ENCODE peak calls at places on chromosomes 7 and 10, in five cellular contexts. W is HCT116, A is HepG2, I is K562, B is GM12878. M is an unnamed sample.

GRCh38 chr7:142391191-142391992 is 133.5 kb upstream of the PRSS58 start:
- DNase-seq in I (peak; percentile 53), A (no peak), B (no peak), W (peak; percentile 23), M (peak; percentile 88)

GRCh38 chr10:47255033-47255813 is 44.8 kb upstream of the GDF10 start:
- DNase-seq in B (no peak), I (no peak), A (no peak), W (no peak), M (no peak)

GRCh38 chr7:78852951-78853350 is 600.5 kb downstream of the MAGI2 start:
- DNase-seq in A (no peak), I (no peak), B (no peak), W (no peak), M (no peak)

GRCh38 chr10:58782876-58783859 is 270.5 kb downstream of the BICC1 start:
- DNase-seq in A (no peak), B (no peak), I (no peak), W (no peak), M (no peak)

GRCh38 chr10:70178139-70178725 is 7.9 kb upstream of the SAR1A start:
- DNase-seq in W (no peak), A (no peak), B (no peak), I (no peak), M (no peak)

GRCh38 chr7:98872328-98872924 is 2.6 kb upstream of the TMEM130 start:
- DNase-seq in W (no peak), A (peak; percentile 57), B (no peak), I (peak; percentile 64), M (no peak)

GRCh38 chr7:149552778-149553177 is 55.2 kb upstream of the ZNF746 start:
- DNase-seq in B (no peak), A (no peak), I (no peak), W (no peak), M (no peak)

GRCh38 chr7:135102372-135102771 is 45.5 kb upstream of the TMEM140 start:
- DNase-seq in A (no peak), B (peak; percentile 41), W (no peak), I (no peak), M (no peak)

GRCh38 chr7:17535776-17536175 is 237.3 kb downstream of the AHR start:
- DNase-seq in A (no peak), B (no peak), I (no peak), W (no peak), M (no peak)

GRCh38 chr7:22610871-22611757 is 111.1 kb upstream of the STEAP1B start:
- DNase-seq in A (no peak), I (no peak), W (no peak), B (no peak), M (no peak)

GRCh38 chr10:5523796-5524574 is 776 bp upstream of the CALML3 start:
- DNase-seq in W (no peak), B (no peak), A (no peak), I (no peak), M (no peak)

GRCh38 chr7:102426268-102427031 is 6.9 kb upstream of the ORAI2 start:
- DNase-seq in W (no peak), A (no peak), B (peak; percentile 89), I (no peak), M (no peak)

GRCh38 chr7:76354981-76355730 is 3.6 kb downstream of the YWHAG start:
- DNase-seq in A (no peak), W (no peak), I (no peak), B (no peak), M (no peak)

GRCh38 chr7:76356115-76356514 is 2.7 kb downstream of the YWHAG start:
- DNase-seq in W (no peak), B (no peak), I (no peak), A (no peak), M (no peak)

GRCh38 chr7:76353744-76354143 is 5.0 kb downstream of the YWHAG start:
- DNase-seq in A (no peak), I (no peak), W (no peak), B (no peak), M (no peak)

GRCh38 chr7:76356823-76357222 is 2.0 kb downstream of the YWHAG start:
- DNase-seq in I (peak; percentile 71), A (no peak), W (no peak), B (no peak), M (no peak)

DNA sequence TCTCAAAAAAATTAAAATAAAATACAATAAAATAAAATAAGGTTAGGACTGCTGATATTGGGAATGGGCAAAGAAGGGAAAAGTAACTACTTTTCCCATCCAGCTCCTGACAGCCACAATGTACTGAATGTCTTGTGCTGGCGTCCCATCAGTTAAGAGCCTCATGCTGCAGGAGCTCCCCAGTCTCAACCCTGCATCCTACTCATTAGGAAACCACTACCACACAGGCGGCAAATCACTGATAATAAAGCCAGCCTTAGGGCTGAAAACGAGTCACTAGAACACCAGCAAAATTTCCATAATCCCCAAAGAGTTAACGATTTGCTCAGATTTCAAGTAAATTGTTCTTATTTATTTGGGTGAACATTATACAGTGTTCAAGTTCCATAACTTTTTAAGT is 4.3 kb downstream of the YWHAG start:
- DNase-seq in B (no peak), W (no peak), A (no peak), I (peak; percentile 56), M (no peak)
- H4K20me1 ChIP-seq in B (peaks cover 10% of the 10 kb centered on the region), W (peaks cover 61% of the 10 kb centered on the region), A (peaks cover 76% of the 10 kb centered on the region), I (peaks cover 56% of the 10 kb centered on the region), M (peaks cover 52% of the 10 kb centered on the region)

DNA sequence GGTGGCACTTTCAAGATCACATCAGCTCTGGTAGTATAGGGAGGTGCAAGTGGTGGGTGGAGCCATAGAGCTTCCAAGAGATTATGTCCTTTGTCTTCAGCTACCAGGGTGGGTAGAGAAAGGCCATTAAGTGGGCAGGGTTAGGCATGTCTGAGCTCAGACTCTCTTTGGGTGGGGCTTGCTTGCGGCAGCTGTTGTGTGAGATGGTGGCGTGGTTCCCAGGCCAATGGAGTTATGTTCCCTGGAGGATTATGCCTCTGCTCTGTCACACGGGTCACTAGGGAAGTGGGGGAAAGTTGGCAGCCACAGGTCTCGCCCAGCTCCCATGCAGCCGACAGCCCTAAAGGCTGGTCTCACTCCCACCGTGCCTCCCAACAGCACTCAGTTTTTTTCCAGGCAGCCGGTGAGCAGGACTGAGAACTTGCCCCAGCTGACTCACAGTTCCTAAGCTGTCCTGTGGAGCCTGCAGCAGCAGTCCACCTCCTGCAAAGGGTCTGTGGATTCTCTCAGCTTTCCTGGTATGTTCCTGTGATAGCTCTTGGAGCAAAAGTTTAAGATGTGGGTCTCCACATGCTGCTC is 459.0 kb downstream of the SH2D4B start:
- DNase-seq in A (no peak), B (no peak), I (no peak), W (no peak), M (no peak)
- TF ChIP-seq SP1 in A (no peak), B (no peak), I (no peak), W (no peak), M (no peak)

DNA sequence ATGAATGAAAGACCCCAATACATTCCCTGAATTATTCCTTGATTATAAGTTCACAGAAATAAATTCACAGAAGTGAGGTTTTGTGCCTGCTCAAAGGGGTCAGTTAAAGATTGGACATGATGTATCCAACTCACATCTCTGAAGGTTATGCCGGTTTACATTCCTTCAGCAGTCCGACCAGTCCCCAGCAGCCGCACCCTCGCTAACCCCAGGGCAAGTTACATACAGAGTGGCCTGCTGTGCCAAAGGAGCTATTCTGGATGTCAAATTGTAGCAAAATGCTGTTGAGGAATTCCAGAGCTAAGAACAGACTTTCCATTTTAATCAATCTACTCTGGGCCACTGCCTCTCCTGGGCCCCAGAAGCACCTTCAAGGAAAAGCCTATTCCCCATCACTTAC is 20.3 kb downstream of the PSAP start:
- DNase-seq in B (no peak), I (no peak), W (no peak), A (no peak), M (no peak)
- H4K20me1 ChIP-seq in B (no peaks in the 10 kb centered on the region), I (peaks cover 24% of the 10 kb centered on the region), W (no peaks in the 10 kb centered on the region), A (peaks cover 27% of the 10 kb centered on the region), M (peaks cover 3% of the 10 kb centered on the region)

DNA sequence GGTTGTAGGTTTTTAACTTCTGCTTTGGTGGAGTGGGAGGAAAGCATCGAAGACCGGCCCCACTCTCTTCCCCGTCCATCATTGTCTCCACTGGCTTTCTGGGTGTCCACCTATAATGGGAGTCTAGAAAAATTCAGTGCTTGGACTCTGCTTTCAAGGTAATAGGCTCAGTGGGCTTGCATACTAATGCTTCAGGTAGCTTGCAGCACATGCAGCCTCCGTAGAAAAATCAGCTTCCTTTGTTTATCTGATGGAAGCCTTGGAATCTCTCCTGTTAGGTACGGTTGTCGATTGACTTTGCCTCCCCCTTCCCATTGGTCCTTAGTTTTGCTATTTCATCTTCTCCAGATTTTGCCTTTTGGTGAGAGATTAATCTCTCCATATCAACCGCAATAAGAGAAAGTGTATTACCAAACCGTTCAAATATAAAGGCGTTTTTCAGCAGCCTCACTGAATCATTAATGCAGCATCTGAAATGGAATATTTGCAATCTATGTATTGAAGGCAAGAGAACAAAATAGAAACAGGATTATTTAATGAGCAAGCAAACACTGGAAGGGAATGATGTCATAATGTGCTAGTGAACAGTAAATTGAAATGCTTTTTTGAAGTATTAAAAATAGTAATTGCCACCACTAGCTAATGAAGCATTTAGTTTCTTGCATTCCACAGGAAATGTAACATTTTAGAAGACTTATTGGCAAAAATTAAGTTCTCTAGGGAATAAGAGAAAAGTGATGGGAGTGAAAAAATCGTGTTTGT is 944 bp downstream of the AVL9 start:
- DNase-seq in A (no peak), W (no peak), B (no peak), I (no peak), M (no peak)
- TF ChIP-seq SP1 in A (no peak), W (no peak), B (no peak), I (peak; percentile 36), M (no peak)

DNA sequence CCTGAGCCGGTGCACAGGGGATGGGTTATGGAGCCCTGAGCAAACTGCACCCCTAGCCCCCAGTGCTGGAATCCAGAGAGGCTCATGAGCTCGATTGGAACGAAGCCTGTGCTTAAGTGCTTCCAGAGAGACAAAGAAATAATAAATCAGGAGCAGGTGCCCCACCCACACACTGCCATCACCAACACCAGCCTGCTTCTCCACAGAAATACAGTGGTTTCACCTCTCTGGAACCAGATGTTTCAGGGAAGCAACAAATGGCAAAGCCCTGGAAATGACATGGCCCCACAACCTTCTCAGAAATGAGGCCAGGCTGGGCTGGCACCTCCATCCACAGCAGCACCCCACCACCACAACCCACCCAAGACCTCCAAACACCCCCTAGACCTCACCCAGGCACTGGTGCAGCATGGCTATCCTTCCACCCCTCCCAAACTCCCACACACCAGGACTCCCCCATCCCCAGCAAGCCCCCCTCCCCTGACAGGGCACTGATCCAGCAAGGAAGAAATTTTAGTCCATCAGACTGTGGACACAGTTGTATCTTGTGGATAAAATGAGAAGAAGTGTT is 4.1 kb upstream of the SLC18A3 start:
- DNase-seq in W (no peak), A (no peak), I (no peak), B (no peak), M (no peak)
- H4K20me1 ChIP-seq in W (no peaks in the 10 kb centered on the region), A (peaks cover 12% of the 10 kb centered on the region), I (peaks cover 7% of the 10 kb centered on the region), B (no peaks in the 10 kb centered on the region), M (peaks cover under 1% of the 10 kb centered on the region)

DNA sequence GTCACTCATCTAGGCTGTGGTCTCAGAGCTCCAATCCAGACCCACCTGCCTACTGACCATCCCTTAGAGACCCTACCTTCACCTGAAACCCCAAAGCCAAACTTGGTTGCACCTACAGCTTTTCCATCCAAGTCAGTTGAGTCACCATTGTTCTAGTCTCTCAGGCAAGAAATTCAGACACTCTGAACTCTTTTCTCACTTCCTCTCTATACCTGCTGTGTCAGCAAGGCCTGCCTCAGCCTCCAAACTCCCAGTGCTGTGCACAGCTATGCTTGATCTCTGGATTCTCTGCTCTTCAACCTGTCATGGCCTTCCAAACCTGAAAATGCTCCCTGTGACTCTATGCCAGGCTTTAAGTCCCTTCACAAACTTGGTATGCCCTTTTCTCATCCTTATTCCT is 47.4 kb upstream of the MTURN start:
- DNase-seq in B (no peak), A (no peak), W (no peak), I (no peak), M (no peak)
- TF ChIP-seq SP1 in B (no peak), A (no peak), W (no peak), I (no peak), M (no peak)

GRCh38 chr7:150981644-150982043 is 3.5 kb upstream of the KCNH2 start:
- DNase-seq in B (no peak), W (no peak), I (no peak), A (no peak), M (no peak)
- H4K20me1 ChIP-seq in B (no peaks in the 10 kb centered on the region), W (no peaks in the 10 kb centered on the region), I (peaks cover 9% of the 10 kb centered on the region), A (peaks cover 5% of the 10 kb centered on the region), M (peaks cover 5% of the 10 kb centered on the region)

M was measured in H1.